ENCODE peak calls at places on chromosome 17, in nine cellular contexts. Y is GM13977, W is Calu3, U is psoas muscle, R is MM.1S, E is upper lobe of left lung, X is choroid plexus epithelial cell, N is progenitor cell of endocrine pancreas, D is heart left ventricle. J is an unnamed sample.

GRCh38 chr17:65243838-65244237 is 106.7 kb downstream of the RGS9 start:
- DNase-seq in Y (no peak), W (peak), U (no peak), R (no peak), E (no peak), X (peak), N (no peak), D (peak), J (no peak)

GRCh38 chr17:7407483-7408231 is at the start of gene NLGN2:
- DNase-seq in Y (no peak), W (no peak), U (no peak), R (no peak), E (no peak), X (no peak), N (no peak), D (no peak), J (no peak)

GRCh38 chr17:75869282-75870141 is 8.9 kb downstream of the TRIM47 start:
- DNase-seq in Y (no peak), W (peak), U (peak), R (no peak), E (no peak), X (no peak), N (no peak), D (peak), J (no peak)

GRCh38 chr17:14228903-14229302 is 7.8 kb downstream of the CDRT15 start:
- DNase-seq in Y (no peak), W (no peak), U (no peak), R (no peak), E (no peak), X (peak), N (no peak), D (no peak), J (no peak)

GRCh38 chr17:50604470-50604869 is 30.2 kb upstream of the ABCC3 start:
- DNase-seq in Y (no peak), W (no peak), U (peak), R (no peak), E (no peak), X (peak), N (no peak), D (peak), J (no peak)

GRCh38 chr17:17819561-17819995 is 17.2 kb downstream of the SREBF1 start:
- DNase-seq in Y (peak), W (peak), U (peak), R (no peak), E (peak), X (peak), N (no peak), D (peak), J (peak)

GRCh38 chr17:63116967-63117366 is 150.9 kb downstream of the TANC2 start:
- DNase-seq in Y (no peak), W (peak), U (no peak), R (no peak), E (no peak), X (peak), N (no peak), D (no peak), J (no peak)

GRCh38 chr17:74453665-74454196 is 12.7 kb upstream of the CD300A start:
- DNase-seq in Y (peak), W (no peak), U (no peak), R (peak), E (no peak), X (peak), N (peak), D (peak), J (no peak)

GRCh38 chr17:427327-427726 is 74.7 kb upstream of the RPH3AL start:
- DNase-seq in Y (no peak), W (no peak), U (no peak), R (no peak), E (no peak), X (no peak), N (no peak), D (no peak), J (no peak)

GRCh38 chr17:49132699-49133364 is at the start of gene B4GALNT2:
- DNase-seq in Y (no peak), W (peak), U (no peak), R (no peak), E (no peak), X (no peak), N (peak), D (no peak), J (no peak)

DNA sequence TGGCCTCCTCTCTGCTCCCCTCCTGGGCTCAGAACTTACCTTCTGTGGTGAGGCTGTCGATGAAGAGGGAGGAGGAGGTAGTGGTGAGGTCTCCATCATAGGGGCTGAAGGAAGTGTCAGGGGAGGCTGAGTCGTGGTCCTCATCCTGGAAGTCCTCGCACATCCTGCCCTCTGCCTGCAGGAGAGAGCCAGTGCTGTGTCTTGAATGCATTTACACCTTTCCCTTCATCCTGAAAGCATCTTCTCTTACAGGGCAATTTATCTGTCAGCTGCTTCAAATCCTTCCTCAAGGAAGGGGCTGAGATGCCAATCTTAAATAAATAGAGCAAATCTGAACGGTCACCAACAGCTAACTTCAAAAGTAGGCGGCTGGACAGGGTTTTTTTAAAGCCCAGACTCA is 73.6 kb downstream of the PLXDC1 start:
- DNase-seq in Y (no peak), W (no peak), U (no peak), R (no peak), E (no peak), X (no peak), N (no peak), D (no peak), J (no peak)
- TF ChIP-seq CTCF in Y (no peak), W (no peak), U (no peak), R (no peak), E (no peak), X (peak), N (no peak), D (no peak), J (no peak)

DNA sequence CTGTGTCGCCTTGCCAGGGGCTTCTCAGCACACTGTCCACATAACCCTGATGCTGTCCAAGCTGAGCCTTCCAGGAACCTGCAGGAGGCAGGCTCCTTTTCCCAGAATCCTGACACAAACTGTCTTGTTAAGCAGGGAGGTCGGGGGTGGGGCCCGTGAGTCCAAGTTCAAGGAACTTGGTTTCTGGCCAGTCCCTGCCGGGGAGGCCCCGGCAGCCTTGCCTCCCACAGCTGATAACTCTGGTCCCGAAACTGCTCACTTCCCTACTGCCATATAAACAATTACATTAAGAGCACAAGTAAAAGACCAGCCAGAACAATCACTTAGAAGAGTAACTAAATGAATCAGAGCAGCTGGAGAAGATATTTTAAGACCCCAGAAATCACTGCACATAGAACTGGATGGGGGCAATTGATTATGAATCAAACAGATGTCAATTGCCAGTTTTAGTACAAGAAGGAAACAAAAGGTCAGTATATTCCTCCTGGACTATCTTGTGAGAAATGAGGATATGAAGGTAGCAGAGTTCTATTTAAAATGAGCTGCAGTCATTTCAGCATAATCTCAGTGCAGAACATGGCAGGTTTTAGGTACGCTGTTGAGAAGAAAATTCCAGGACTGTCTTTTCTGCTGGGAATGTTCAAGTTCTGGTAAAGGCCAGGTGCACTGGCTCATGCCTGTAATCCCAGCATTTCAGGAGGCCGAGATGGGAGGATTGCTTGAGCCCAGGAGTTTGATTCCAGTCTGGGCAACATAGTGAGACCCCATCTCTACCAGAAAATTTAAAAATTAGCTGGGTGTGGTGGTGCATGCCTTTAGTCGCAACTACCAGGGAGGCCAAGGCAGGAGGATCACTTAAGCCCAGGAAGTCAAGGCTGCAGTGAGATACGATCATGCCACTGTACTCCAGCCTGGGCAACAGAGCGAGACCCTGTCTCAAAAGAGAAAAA is 169.8 kb downstream of the PITPNC1 start:
- DNase-seq in Y (peak), W (peak), U (peak), R (no peak), E (peak), X (peak), N (no peak), D (peak), J (peak)
- TF ChIP-seq CTCF in Y (no peak), W (no peak), U (no peak), R (no peak), E (no peak), X (peak), N (no peak), D (no peak), J (no peak)

DNA sequence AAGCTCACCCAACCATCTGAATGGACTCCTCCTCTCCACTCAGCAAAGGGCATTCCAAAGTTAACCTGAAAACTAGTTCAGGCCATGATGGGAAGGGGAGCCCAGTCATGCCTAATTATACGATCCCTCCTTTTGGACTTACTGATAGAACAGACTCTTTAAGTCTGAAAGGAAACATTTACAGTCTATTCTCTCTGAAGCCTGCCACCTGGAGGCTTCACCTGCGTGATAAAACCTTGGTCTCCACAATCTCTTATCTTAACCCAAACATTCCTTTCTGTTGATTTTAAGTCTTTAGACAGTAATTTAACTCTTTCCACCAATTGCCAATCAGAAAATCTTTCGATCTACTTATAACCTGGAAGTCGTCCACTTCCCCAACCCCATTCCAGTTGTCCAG is 9.0 kb upstream of the MPP2 start:
- DNase-seq in Y (no peak), W (no peak), U (no peak), R (peak), E (no peak), X (no peak), N (no peak), D (no peak), J (no peak)
- TF ChIP-seq CTCF in Y (no peak), W (no peak), U (no peak), R (peak), E (no peak), X (no peak), N (no peak), D (no peak), J (no peak)

GRCh38 chr17:36132421-36132831 is 28.8 kb downstream of the CCL4 start:
- DNase-seq in Y (peak), W (no peak), U (no peak), R (no peak), E (no peak), X (no peak), N (no peak), D (no peak), J (no peak)

GRCh38 chr17:36133629-36134259 is 30.1 kb downstream of the CCL4 start:
- DNase-seq in Y (no peak), W (no peak), U (no peak), R (no peak), E (no peak), X (peak), N (no peak), D (no peak), J (no peak)

GRCh38 chr17:36131931-36132330 is 28.3 kb downstream of the CCL4 start:
- DNase-seq in Y (peak), W (no peak), U (no peak), R (no peak), E (no peak), X (no peak), N (no peak), D (no peak), J (no peak)

GRCh38 chr17:36129616-36130015 is 26.0 kb downstream of the CCL4 start:
- DNase-seq in Y (no peak), W (no peak), U (no peak), R (no peak), E (no peak), X (no peak), N (no peak), D (no peak), J (no peak)

DNA sequence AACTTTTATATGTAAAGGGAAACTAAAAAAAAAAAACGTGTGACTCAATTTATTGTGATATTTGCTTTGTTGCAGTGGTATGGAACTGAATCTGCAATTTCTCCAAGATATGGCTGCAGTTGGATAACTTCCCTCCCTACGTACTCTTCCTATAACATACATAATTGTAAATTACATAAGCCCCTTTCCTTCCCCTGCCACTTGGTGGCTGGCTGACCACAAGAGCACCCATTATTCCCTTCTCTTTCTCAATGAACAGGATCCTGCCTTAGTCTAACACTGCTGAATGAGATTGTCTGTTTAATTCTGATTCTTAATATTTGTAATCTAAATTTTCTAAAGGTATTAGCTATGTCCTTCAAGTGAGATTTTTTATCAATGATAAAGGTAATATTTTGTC is 27.8 kb downstream of the CCL4 start:
- DNase-seq in Y (no peak), W (no peak), U (no peak), R (no peak), E (no peak), X (no peak), N (no peak), D (no peak), J (no peak)
- TF ChIP-seq CTCF in Y (no peak), W (no peak), U (no peak), R (peak), E (no peak), X (peak), N (no peak), D (no peak), J (no peak)

DNA sequence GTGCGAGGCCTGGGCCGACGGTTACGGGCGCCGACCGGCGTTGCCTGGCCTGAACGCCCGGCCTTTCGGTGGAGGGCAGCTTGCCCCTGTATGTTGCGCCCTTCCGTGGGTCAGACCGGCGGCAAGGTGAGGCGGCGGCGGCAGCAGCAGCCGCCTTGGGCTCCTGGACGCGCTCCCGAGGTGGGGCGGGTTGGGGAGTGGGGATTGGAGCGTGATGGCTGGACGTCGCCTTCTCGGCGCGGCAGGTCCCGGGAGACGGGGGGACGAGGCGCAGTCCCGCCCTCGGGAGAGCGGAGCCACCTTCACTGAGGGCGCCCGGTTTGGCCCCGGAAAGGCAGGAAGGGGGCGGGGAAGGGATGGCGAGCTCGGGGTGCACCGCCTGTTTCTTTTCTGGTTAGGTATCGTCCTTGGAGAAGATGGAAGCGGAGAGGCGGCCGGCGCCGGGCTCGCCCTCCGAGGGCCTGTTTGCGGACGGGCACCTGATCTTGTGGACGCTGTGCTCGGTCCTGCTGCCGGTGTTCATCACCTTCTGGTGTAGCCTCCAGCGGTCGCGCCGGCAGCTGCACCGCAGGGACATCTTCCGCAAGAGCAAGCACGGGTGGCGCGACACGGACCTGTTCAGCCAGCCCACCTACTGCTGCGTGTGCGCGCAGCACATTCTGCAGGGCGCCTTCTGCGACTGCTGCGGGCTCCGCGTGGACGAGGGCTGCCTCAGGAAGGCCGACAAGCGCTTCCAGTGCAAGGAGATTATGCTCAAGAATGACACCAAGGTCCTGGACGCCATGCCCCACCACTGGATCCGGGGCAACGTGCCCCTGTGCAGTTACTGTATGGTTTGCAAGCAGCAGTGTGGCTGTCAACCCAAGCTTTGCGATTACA is 668 bp downstream of the DGKE start:
- DNase-seq in Y (peak), W (peak), U (peak), R (peak), E (peak), X (peak), N (peak), D (peak), J (no peak)
- TF ChIP-seq CTCF in Y (peak), W (no peak), U (no peak), R (peak), E (no peak), X (no peak), N (peak), D (peak), J (no peak)

GRCh38 chr17:82647593-82648164 is 565 bp downstream of the WDR45B start:
- DNase-seq in Y (peak), W (peak), U (peak), R (peak), E (peak), X (no peak), N (peak), D (no peak), J (no peak)
- TF ChIP-seq CTCF in Y (no peak), W (no peak), U (no peak), R (peak), E (no peak), X (peak), N (peak), D (no peak), J (no peak)

J was measured in omental fat pad.